ENCODE peak calls at places on chromosomes 11 and 22, in eight cellular contexts. W is GM23248; J is H7; Y is fibroblast of pulmonary artery; S is progenitor cell of endocrine pancreas; P is ACHN; E is activated CD8-positive, alpha-beta memory T cell treated with anti-CD3 and anti-CD28 coated beads for 1 hour; Q is DMS 273 treated with DMSO at 0.1 percent for 48 hours. X is an unnamed sample.

GRCh38 chr11:22640862-22641261 is 15.2 kb upstream of the FANCF start:
- DNase-seq in W (no peak), J (no peak), Y (no peak), S (no peak), P (no peak), E (no peak), Q (no peak), X (no peak)

GRCh38 chr22:31853736-31854500 is 90.4 kb upstream of the YWHAH start:
- DNase-seq in W (peak), J (no peak), Y (no peak), S (no peak), P (no peak), E (no peak), Q (no peak), X (no peak)

GRCh38 chr11:75667831-75668507 is 869 bp downstream of the MAP6 start:
- DNase-seq in W (peak), J (peak), Y (peak), S (peak), P (peak), E (no peak), Q (peak), X (peak)

GRCh38 chr11:110093407-110094297 is 460 bp downstream of the ZC3H12C start:
- DNase-seq in W (peak), J (peak), Y (peak), S (peak), P (peak), E (no peak), Q (peak), X (peak)

GRCh38 chr22:26852176-26852575 is 194.8 kb downstream of the MIAT start:
- DNase-seq in W (no peak), J (peak), Y (no peak), S (peak), P (peak), E (no peak), Q (no peak), X (peak)

GRCh38 chr11:112656772-112657428 is 304.3 kb upstream of the NCAM1 start:
- DNase-seq in W (peak), J (no peak), Y (peak), S (no peak), P (no peak), E (no peak), Q (no peak), X (peak)

GRCh38 chr11:134554106-134554505 is 142.1 kb upstream of the B3GAT1 start:
- DNase-seq in W (no peak), J (peak), Y (no peak), S (no peak), P (no peak), E (no peak), Q (no peak), X (no peak)

GRCh38 chr11:70398834-70399680 is 728 bp downstream of the CTTN start:
- DNase-seq in W (no peak), J (peak), Y (no peak), S (no peak), P (no peak), E (no peak), Q (no peak), X (no peak)

GRCh38 chr11:128574576-128575011 is 12.8 kb downstream of the ETS1 start:
- DNase-seq in W (no peak), J (no peak), Y (no peak), S (no peak), P (no peak), E (no peak), Q (no peak), X (no peak)

GRCh38 chr11:71210861-71211260 is 41.5 kb downstream of the SHANK2 start:
- DNase-seq in W (no peak), J (peak), Y (no peak), S (no peak), P (no peak), E (no peak), Q (no peak), X (no peak)

GRCh38 chr22:42682113-42682851 is 33.1 kb upstream of the CYB5R3 start:
- DNase-seq in W (no peak), J (peak), Y (no peak), S (no peak), P (no peak), E (no peak), Q (no peak), X (no peak)

GRCh38 chr11:35905901-35906661 is 37.8 kb upstream of the LDLRAD3 start:
- DNase-seq in W (no peak), J (no peak), Y (peak), S (no peak), P (no peak), E (no peak), Q (no peak), X (peak)

GRCh38 chr11:104484784-104485554 is 321.0 kb upstream of the PDGFD start:
- DNase-seq in W (no peak), J (no peak), Y (no peak), S (no peak), P (no peak), E (no peak), Q (no peak), X (no peak)

GRCh38 chr11:128663824-128664223 is 30.0 kb upstream of the FLI1 start:
- DNase-seq in W (no peak), J (no peak), Y (no peak), S (no peak), P (no peak), E (no peak), Q (no peak), X (no peak)

GRCh38 chr11:94934362-94934761 is 39.0 kb downstream of the CWC15 start:
- DNase-seq in W (peak), J (peak), Y (peak), S (no peak), P (no peak), E (no peak), Q (peak), X (peak)

GRCh38 chr11:62985351-62985750 is 584 bp upstream of the SLC22A6 start:
- DNase-seq in W (no peak), J (peak), Y (no peak), S (no peak), P (no peak), E (no peak), Q (no peak), X (no peak)

GRCh38 chr11:8018742-8019631 is 31.9 kb downstream of the EIF3F start:
- DNase-seq in W (peak), J (peak), Y (peak), S (peak), P (no peak), E (peak), Q (no peak), X (peak)

GRCh38 chr11:124640660-124641059 is 18.0 kb downstream of the TBRG1 start:
- DNase-seq in W (no peak), J (no peak), Y (no peak), S (no peak), P (no peak), E (no peak), Q (no peak), X (no peak)

GRCh38 chr11:129333873-129334272 is 41.8 kb upstream of the BARX2 start:
- DNase-seq in W (peak), J (no peak), Y (no peak), S (no peak), P (no peak), E (no peak), Q (no peak), X (peak)

GRCh38 chr11:79440451-79441158 is at the start of gene TENM4:
- DNase-seq in W (peak), J (peak), Y (peak), S (peak), P (peak), E (no peak), Q (peak), X (peak)

GRCh38 chr22:36355894-36356293 is 31.9 kb downstream of the MYH9 start:
- DNase-seq in W (no peak), J (no peak), Y (no peak), S (no peak), P (no peak), E (no peak), Q (no peak), X (no peak)

GRCh38 chr11:79610678-79611077 is 169.8 kb upstream of the TENM4 start:
- DNase-seq in W (no peak), J (peak), Y (no peak), S (no peak), P (no peak), E (no peak), Q (no peak), X (no peak)

GRCh38 chr11:116082256-116082655 is 578.0 kb upstream of the CADM1 start:
- DNase-seq in W (no peak), J (no peak), Y (no peak), S (no peak), P (no peak), E (no peak), Q (no peak), X (no peak)

GRCh38 chr11:60672255-60672654 is 27.2 kb upstream of the MS4A8 start:
- DNase-seq in W (no peak), J (no peak), Y (no peak), S (no peak), P (no peak), E (no peak), Q (no peak), X (no peak)

GRCh38 chr11:35927730-35928129 is 16.1 kb upstream of the LDLRAD3 start:
- DNase-seq in W (peak), J (no peak), Y (peak), S (no peak), P (no peak), E (no peak), Q (no peak), X (peak)

GRCh38 chr11:39817248-39817647 is 1642.2 kb downstream of the LRRC4C start:
- DNase-seq in W (no peak), J (no peak), Y (no peak), S (no peak), P (no peak), E (no peak), Q (no peak), X (no peak)

GRCh38 chr11:27453701-27454100 is 18.9 kb downstream of the LGR4 start:
- DNase-seq in W (no peak), J (no peak), Y (no peak), S (no peak), P (no peak), E (no peak), Q (no peak), X (no peak)

GRCh38 chr11:122715883-122716282 is 60.4 kb downstream of the UBASH3B start:
- DNase-seq in W (no peak), J (no peak), Y (no peak), S (no peak), P (no peak), E (no peak), Q (no peak), X (no peak)

GRCh38 chr11:45216031-45216430 is 69.6 kb downstream of the PRDM11 start:
- DNase-seq in W (no peak), J (no peak), Y (no peak), S (no peak), P (no peak), E (no peak), Q (no peak), X (no peak)

GRCh38 chr11:78262710-78263109 is 74.0 kb downstream of the USP35 start:
- DNase-seq in W (no peak), J (no peak), Y (no peak), S (no peak), P (no peak), E (no peak), Q (no peak), X (no peak)

GRCh38 chr11:104625246-104625645 is 273.0 kb downstream of the CASP12 start:
- DNase-seq in W (peak), J (no peak), Y (peak), S (no peak), P (no peak), E (no peak), Q (no peak), X (peak)

GRCh38 chr11:114110123-114110522 is 50.6 kb downstream of the ZBTB16 start:
- DNase-seq in W (no peak), J (no peak), Y (no peak), S (no peak), P (no peak), E (no peak), Q (no peak), X (no peak)

GRCh38 chr11:80686889-80687288 is 1246.1 kb upstream of the TENM4 start:
- DNase-seq in W (no peak), J (no peak), Y (no peak), S (no peak), P (no peak), E (no peak), Q (no peak), X (no peak)

GRCh38 chr22:21865041-21865440 is 2.4 kb downstream of the MAPK1 start:
- DNase-seq in W (peak), J (no peak), Y (peak), S (no peak), P (peak), E (no peak), Q (no peak), X (peak)

GRCh38 chr11:94897330-94897768 is 76.0 kb downstream of the CWC15 start:
- DNase-seq in W (peak), J (peak), Y (peak), S (peak), P (peak), E (no peak), Q (peak), X (peak)

GRCh38 chr11:26578998-26579635 is 7.1 kb upstream of the MUC15 start:
- DNase-seq in W (peak), J (no peak), Y (peak), S (no peak), P (no peak), E (no peak), Q (no peak), X (no peak)

X was measured in astrocyte of the hippocampus.